ENCODE peak calls at places on chromosomes 6 and 20, in six cellular contexts. One of them, this sample, is unnamed.

GRCh38 chr6:12012231-12012565 is at the start of gene HIVEP1:
- DNase-seq in fibroblast of the aortic adventitia: no peak
- DNase-seq in MCF 10A: no peak
- DNase-seq in H9: no peak
- DNase-seq in mesothelial cell of epicardium: peak
- DNase-seq in SK-N-SH: peak
- DNase-seq in this sample: peak

GRCh38 chr20:21099653-21100589 is 6.2 kb downstream of the LINC00237 start:
- DNase-seq in SK-N-SH: peak
- DNase-seq in MCF 10A: no peak
- DNase-seq in mesothelial cell of epicardium: no peak
- DNase-seq in H9: peak
- DNase-seq in fibroblast of the aortic adventitia: peak
- DNase-seq in this sample: no peak

GRCh38 chr6:34596798-34597197 is 40.7 kb upstream of the SPDEF start:
- DNase-seq in mesothelial cell of epicardium: no peak
- DNase-seq in fibroblast of the aortic adventitia: no peak
- DNase-seq in H9: no peak
- DNase-seq in MCF 10A: no peak
- DNase-seq in SK-N-SH: no peak
- DNase-seq in this sample: no peak

GRCh38 chr6:164169355-164169754 is 754.8 kb downstream of the QKI start:
- DNase-seq in MCF 10A: no peak
- DNase-seq in fibroblast of the aortic adventitia: no peak
- DNase-seq in mesothelial cell of epicardium: no peak
- DNase-seq in H9: no peak
- DNase-seq in SK-N-SH: no peak
- DNase-seq in this sample: no peak

GRCh38 chr6:158002951-158003853 is 21.5 kb downstream of the SYNJ2 start:
- DNase-seq in MCF 10A: no peak
- DNase-seq in mesothelial cell of epicardium: no peak
- DNase-seq in fibroblast of the aortic adventitia: peak
- DNase-seq in SK-N-SH: no peak
- DNase-seq in H9: no peak
- DNase-seq in this sample: peak

GRCh38 chr6:155985660-155986138 is 530.1 kb upstream of the NOX3 start:
- DNase-seq in MCF 10A: no peak
- DNase-seq in fibroblast of the aortic adventitia: no peak
- DNase-seq in SK-N-SH: no peak
- DNase-seq in mesothelial cell of epicardium: no peak
- DNase-seq in H9: no peak
- DNase-seq in this sample: no peak

GRCh38 chr6:35267897-35268296 is 8.4 kb downstream of the ZNF76 start:
- DNase-seq in MCF 10A: no peak
- DNase-seq in SK-N-SH: no peak
- DNase-seq in H9: no peak
- DNase-seq in mesothelial cell of epicardium: no peak
- DNase-seq in fibroblast of the aortic adventitia: no peak
- DNase-seq in this sample: no peak

GRCh38 chr20:24781061-24781980 is 167.7 kb upstream of the CST7 start:
- DNase-seq in H9: peak
- DNase-seq in MCF 10A: peak
- DNase-seq in SK-N-SH: peak
- DNase-seq in fibroblast of the aortic adventitia: peak
- DNase-seq in mesothelial cell of epicardium: no peak
- DNase-seq in this sample: peak

GRCh38 chr20:48603116-48603818 is 224.5 kb downstream of the PREX1 start:
- DNase-seq in mesothelial cell of epicardium: no peak
- DNase-seq in H9: peak
- DNase-seq in fibroblast of the aortic adventitia: no peak
- DNase-seq in MCF 10A: no peak
- DNase-seq in SK-N-SH: no peak
- DNase-seq in this sample: no peak

GRCh38 chr20:52619101-52619500 is 353.1 kb upstream of the TSHZ2 start:
- DNase-seq in SK-N-SH: peak
- DNase-seq in fibroblast of the aortic adventitia: no peak
- DNase-seq in mesothelial cell of epicardium: no peak
- DNase-seq in H9: no peak
- DNase-seq in MCF 10A: no peak
- DNase-seq in this sample: no peak

GRCh38 chr6:143901885-143902708 is 37.8 kb downstream of the ZC2HC1B start:
- DNase-seq in MCF 10A: no peak
- DNase-seq in mesothelial cell of epicardium: no peak
- DNase-seq in SK-N-SH: no peak
- DNase-seq in H9: no peak
- DNase-seq in fibroblast of the aortic adventitia: peak
- DNase-seq in this sample: no peak

GRCh38 chr6:81966968-81967367 is 214.5 kb upstream of the TENT5A start:
- DNase-seq in fibroblast of the aortic adventitia: no peak
- DNase-seq in MCF 10A: peak
- DNase-seq in H9: no peak
- DNase-seq in SK-N-SH: no peak
- DNase-seq in mesothelial cell of epicardium: no peak
- DNase-seq in this sample: no peak

GRCh38 chr6:3209114-3210023 is 18.1 kb downstream of the TUBB2B start:
- DNase-seq in fibroblast of the aortic adventitia: peak
- DNase-seq in H9: peak
- DNase-seq in mesothelial cell of epicardium: no peak
- DNase-seq in SK-N-SH: peak
- DNase-seq in MCF 10A: peak
- DNase-seq in this sample: peak
- TF ChIP-seq CTCF in fibroblast of the aortic adventitia: peak
- TF ChIP-seq CTCF in H9: peak
- TF ChIP-seq CTCF in mesothelial cell of epicardium: no peak
- TF ChIP-seq CTCF in SK-N-SH: peak
- TF ChIP-seq CTCF in MCF 10A: no peak
- TF ChIP-seq CTCF in this sample: peak

GRCh38 chr6:130743175-130743574 is 84.0 kb upstream of the SMLR1 start:
- DNase-seq in H9: peak
- DNase-seq in SK-N-SH: no peak
- DNase-seq in mesothelial cell of epicardium: no peak
- DNase-seq in MCF 10A: no peak
- DNase-seq in fibroblast of the aortic adventitia: no peak
- DNase-seq in this sample: no peak
- TF ChIP-seq CTCF in H9: peak
- TF ChIP-seq CTCF in SK-N-SH: peak
- TF ChIP-seq CTCF in mesothelial cell of epicardium: no peak
- TF ChIP-seq CTCF in MCF 10A: no peak
- TF ChIP-seq CTCF in fibroblast of the aortic adventitia: peak
- TF ChIP-seq CTCF in this sample: peak

DNA sequence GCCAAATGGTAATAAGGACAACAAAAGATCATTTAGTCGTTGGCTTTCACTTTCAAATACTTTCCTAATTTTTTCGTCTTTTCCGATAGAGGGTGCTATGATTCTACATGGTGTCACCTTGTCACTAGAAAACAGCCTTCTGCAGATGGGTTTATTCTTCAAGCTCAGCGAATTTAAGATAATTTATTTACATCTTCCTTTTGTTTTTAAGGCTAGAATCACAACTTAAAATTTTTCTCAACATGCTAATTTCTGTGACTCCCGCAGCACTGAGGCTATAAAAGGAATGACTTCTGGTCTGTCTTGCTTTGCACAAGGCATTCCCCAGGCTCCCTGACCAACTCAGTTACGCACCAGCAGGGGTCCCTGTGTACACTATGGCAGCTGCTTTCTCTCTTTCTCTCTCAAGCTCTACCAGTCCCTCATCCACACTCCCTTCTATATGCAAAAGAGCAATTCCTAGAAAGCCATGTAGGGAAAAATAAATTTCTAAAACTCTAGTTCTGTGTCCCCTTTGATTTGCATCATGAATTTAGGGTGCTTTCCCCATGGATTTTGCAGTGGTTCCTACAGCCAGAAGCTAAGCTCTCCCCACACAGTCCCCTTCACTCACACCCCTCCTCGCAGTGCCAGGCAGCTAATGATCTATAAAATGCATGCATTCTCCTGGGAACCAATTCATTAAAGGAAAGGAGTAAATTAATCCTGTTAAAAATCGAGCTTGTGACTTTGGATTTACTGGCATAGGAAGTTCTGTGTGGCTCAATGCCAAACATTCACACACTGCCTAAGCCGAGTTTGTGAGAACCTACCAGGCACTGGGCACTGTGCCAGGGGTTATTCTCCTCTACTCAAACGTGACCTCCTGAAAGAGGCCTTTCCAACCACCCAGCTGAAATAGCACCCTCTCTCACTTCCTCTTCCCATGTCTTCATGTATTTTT is 74.5 kb downstream of the DCDC2 start:
- DNase-seq in fibroblast of the aortic adventitia: peak
- DNase-seq in H9: peak
- DNase-seq in mesothelial cell of epicardium: peak
- DNase-seq in MCF 10A: peak
- DNase-seq in SK-N-SH: peak
- DNase-seq in this sample: no peak
- TF ChIP-seq CTCF in fibroblast of the aortic adventitia: peak
- TF ChIP-seq CTCF in H9: peak
- TF ChIP-seq CTCF in mesothelial cell of epicardium: peak
- TF ChIP-seq CTCF in MCF 10A: peak
- TF ChIP-seq CTCF in SK-N-SH: peak
- TF ChIP-seq CTCF in this sample: peak

DNA sequence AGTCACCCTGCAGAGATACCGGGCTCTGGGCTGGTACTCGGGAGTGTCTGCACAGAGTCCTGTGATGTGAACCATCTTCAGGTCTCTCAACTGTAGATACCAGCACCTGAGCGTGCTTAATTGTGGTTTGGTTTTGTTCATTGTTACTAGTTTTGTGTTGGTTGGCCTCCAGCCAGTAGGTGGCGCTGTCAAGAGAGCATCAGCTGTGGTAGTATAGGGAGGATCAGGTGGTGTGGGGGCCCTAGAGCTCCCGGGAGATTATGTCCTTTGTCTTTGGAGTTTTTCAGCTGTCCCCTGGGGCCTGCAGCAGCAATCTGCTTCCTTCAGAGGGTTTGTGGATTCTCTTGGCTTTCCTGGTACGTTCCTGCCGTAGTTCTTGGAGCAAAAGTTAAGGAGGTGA is 67.9 kb downstream of the CDYL start:
- DNase-seq in mesothelial cell of epicardium: no peak
- DNase-seq in fibroblast of the aortic adventitia: no peak
- DNase-seq in SK-N-SH: no peak
- DNase-seq in MCF 10A: no peak
- DNase-seq in H9: peak
- DNase-seq in this sample: no peak
- TF ChIP-seq CTCF in mesothelial cell of epicardium: no peak
- TF ChIP-seq CTCF in fibroblast of the aortic adventitia: no peak
- TF ChIP-seq CTCF in SK-N-SH: peak
- TF ChIP-seq CTCF in MCF 10A: peak
- TF ChIP-seq CTCF in H9: peak
- TF ChIP-seq CTCF in this sample: peak

GRCh38 chr20:9617940-9618339 is 103.5 kb downstream of the LAMP5 start:
- DNase-seq in mesothelial cell of epicardium: no peak
- DNase-seq in SK-N-SH: peak
- DNase-seq in H9: no peak
- DNase-seq in fibroblast of the aortic adventitia: peak
- DNase-seq in MCF 10A: peak
- DNase-seq in this sample: no peak
- TF ChIP-seq CTCF in mesothelial cell of epicardium: no peak
- TF ChIP-seq CTCF in SK-N-SH: peak
- TF ChIP-seq CTCF in H9: peak
- TF ChIP-seq CTCF in fibroblast of the aortic adventitia: no peak
- TF ChIP-seq CTCF in MCF 10A: no peak
- TF ChIP-seq CTCF in this sample: peak

DNA sequence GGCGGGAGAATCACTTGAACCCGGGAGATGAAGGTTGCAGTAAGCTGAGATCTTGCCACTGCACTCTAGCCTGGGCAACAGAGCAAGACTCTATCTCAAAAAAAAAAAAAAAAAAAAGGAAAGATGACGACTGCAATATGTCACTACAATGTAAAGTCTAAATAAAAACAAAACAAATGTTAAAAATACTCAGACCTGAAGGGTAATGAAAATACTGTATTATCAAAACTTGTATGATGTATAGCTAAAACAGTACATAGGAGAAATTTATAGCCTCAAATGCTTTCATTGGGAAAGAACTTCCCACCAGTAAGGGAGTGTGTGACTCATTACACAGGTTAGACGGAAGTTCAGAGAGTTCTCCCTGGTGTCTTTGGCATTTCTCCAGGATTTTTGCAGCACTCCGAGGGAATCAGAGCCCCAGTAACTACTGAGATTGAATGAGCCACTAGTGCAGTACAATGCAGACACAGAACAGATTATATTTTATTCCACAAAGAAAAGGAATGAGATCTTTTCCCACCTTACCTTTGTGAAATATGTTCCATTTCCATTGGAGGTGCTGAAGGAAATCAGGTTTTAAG is 12.5 kb upstream of the RALGAPB start:
- DNase-seq in H9: no peak
- DNase-seq in SK-N-SH: peak
- DNase-seq in MCF 10A: peak
- DNase-seq in fibroblast of the aortic adventitia: peak
- DNase-seq in mesothelial cell of epicardium: no peak
- DNase-seq in this sample: no peak
- TF ChIP-seq CTCF in H9: no peak
- TF ChIP-seq CTCF in SK-N-SH: no peak
- TF ChIP-seq CTCF in MCF 10A: no peak
- TF ChIP-seq CTCF in fibroblast of the aortic adventitia: no peak
- TF ChIP-seq CTCF in mesothelial cell of epicardium: no peak
- TF ChIP-seq CTCF in this sample: no peak

DNA sequence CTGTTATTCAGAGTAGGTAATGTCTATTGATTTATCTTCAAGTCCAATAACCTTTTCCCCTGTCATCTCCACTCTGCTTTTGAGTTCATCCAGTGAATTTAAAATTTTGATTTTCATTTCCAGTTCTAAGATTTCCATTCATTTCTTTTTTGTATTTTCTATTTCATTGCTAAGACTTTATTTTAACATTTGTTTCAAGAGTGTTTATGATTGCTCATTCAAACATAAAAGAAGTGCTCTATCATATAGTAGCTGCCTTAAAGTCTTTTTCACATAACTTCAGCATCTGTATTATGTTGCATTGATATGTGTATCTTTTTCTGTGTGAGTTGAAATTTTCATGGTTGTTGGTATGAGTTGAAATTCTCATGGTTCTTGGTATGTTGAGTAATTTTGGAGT is 341.6 kb downstream of the SOX4 start:
- DNase-seq in mesothelial cell of epicardium: no peak
- DNase-seq in SK-N-SH: no peak
- DNase-seq in fibroblast of the aortic adventitia: no peak
- DNase-seq in MCF 10A: no peak
- DNase-seq in H9: no peak
- DNase-seq in this sample: no peak
- TF ChIP-seq CTCF in mesothelial cell of epicardium: no peak
- TF ChIP-seq CTCF in SK-N-SH: no peak
- TF ChIP-seq CTCF in fibroblast of the aortic adventitia: no peak
- TF ChIP-seq CTCF in MCF 10A: no peak
- TF ChIP-seq CTCF in H9: no peak
- TF ChIP-seq CTCF in this sample: no peak

GRCh38 chr20:53751394-53752368 is 158.0 kb upstream of the ZNF217 start:
- DNase-seq in fibroblast of the aortic adventitia: peak
- DNase-seq in mesothelial cell of epicardium: no peak
- DNase-seq in MCF 10A: no peak
- DNase-seq in H9: no peak
- DNase-seq in SK-N-SH: no peak
- DNase-seq in this sample: no peak
- TF ChIP-seq CTCF in fibroblast of the aortic adventitia: no peak
- TF ChIP-seq CTCF in mesothelial cell of epicardium: no peak
- TF ChIP-seq CTCF in MCF 10A: no peak
- TF ChIP-seq CTCF in H9: no peak
- TF ChIP-seq CTCF in SK-N-SH: no peak
- TF ChIP-seq CTCF in this sample: no peak

GRCh38 chr20:36153754-36154695 is 515 bp upstream of the EPB41L1 start:
- DNase-seq in mesothelial cell of epicardium: no peak
- DNase-seq in SK-N-SH: peak
- DNase-seq in MCF 10A: peak
- DNase-seq in H9: peak
- DNase-seq in fibroblast of the aortic adventitia: peak
- DNase-seq in this sample: peak
- TF ChIP-seq CTCF in mesothelial cell of epicardium: no peak
- TF ChIP-seq CTCF in SK-N-SH: no peak
- TF ChIP-seq CTCF in MCF 10A: no peak
- TF ChIP-seq CTCF in H9: no peak
- TF ChIP-seq CTCF in fibroblast of the aortic adventitia: no peak
- TF ChIP-seq CTCF in this sample: no peak

This sample was measured in osteocyte.